ENCODE peak calls at places on chromosomes 16 and 17, in seven cellular contexts. O is choroid plexus epithelial cell, A is astrocyte of the spinal cord, B is kidney, U is left lung, K is prostate gland, I is OCI-LY7. H is an unnamed sample.

GRCh38 chr16:69490707-69491324 is 66.4 kb downstream of the CYB5B start:
- DNase-seq in O (no peak), A (no peak), B (no peak), U (no peak), K (no peak), I (no peak), H (no peak)

GRCh38 chr17:77923776-77924513 is 34.6 kb upstream of the TNRC6C start:
- DNase-seq in O (no peak), A (no peak), B (no peak), U (no peak), K (no peak), I (peak; percentile 11), H (no peak)

GRCh38 chr17:80878876-80879722 is 112.5 kb upstream of the CHMP6 start:
- DNase-seq in O (no peak), A (no peak), B (peak; percentile 46), U (peak; percentile 48), K (no peak), I (no peak), H (no peak)

GRCh38 chr17:61799812-61800484 is 63.4 kb downstream of the BRIP1 start:
- DNase-seq in O (no peak), A (no peak), B (no peak), U (no peak), K (no peak), I (no peak), H (no peak)

GRCh38 chr17:50297407-50297865 is 23.2 kb downstream of the TMEM92 start:
- DNase-seq in O (peak; percentile 79), A (peak; percentile 63), B (peak; percentile 92), U (peak; percentile 94), K (peak; percentile 81), I (peak; percentile 74), H (peak; percentile 26)

GRCh38 chr16:626787-627457 is 3.9 kb upstream of the WFIKKN1 start:
- DNase-seq in O (peak; percentile 96), A (peak; percentile 95), B (no peak), U (peak; percentile 78), K (no peak), I (no peak), H (no peak)

GRCh38 chr16:69840975-69841374 is 78.8 kb downstream of the WWP2 start:
- DNase-seq in O (peak; percentile 47), A (no peak), B (no peak), U (no peak), K (no peak), I (no peak), H (no peak)

GRCh38 chr16:67910162-67910561 is 17.1 kb downstream of the PSKH1 start:
- DNase-seq in O (peak; percentile 86), A (peak; percentile 73), B (no peak), U (no peak), K (no peak), I (peak; percentile 50), H (no peak)

GRCh38 chr17:16328997-16329396 is 24.3 kb downstream of the CENPV start:
- DNase-seq in O (no peak), A (peak; percentile 33), B (no peak), U (no peak), K (no peak), I (no peak), H (no peak)

GRCh38 chr16:85573696-85574641 is 39.2 kb upstream of the GSE1 start:
- DNase-seq in O (peak; percentile 54), A (peak; percentile 76), B (peak; percentile 93), U (no peak), K (no peak), I (no peak), H (no peak)
- H3K4me3 ChIP-seq in O (no peak overlapping the region), A (no peak overlapping the region), B (peak overlapping the region; percentile 15), U (no peak overlapping the region), K (no peak overlapping the region), I (no peak overlapping the region), H (no peak overlapping the region)

DNA sequence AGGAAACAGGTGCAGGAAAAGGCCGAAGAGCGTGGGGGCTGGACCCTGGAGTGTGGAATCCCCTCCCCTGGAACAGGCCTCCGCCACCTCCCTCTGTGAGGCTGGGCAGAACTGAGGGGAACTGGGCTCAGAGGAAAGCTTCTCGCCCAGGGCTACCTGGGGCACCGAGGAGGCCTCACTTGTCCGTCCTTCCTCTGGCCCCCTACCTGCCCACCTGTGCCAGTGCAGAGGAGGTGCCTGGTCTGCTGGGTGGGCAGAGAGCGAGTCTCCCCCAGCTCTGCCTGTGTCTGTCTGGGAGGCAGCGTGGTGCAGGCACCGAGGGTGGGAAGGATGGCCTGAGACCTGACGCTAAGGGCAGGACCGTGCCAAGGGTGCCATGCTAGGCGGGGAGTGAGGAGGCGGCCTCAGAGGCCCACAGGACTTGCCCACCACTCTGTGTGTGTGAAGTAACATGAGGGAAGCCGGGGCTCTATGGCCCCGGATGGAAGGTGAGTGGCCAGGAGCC is 42.2 kb downstream of the ZFPM1 start:
- DNase-seq in O (no peak), A (no peak), B (no peak), U (no peak), K (no peak), I (no peak), H (no peak)
- TF ChIP-seq CTCF in O (no peak), A (no peak), B (no peak), U (no peak), K (no peak), I (no peak), H (no peak)

GRCh38 chr17:68399638-68400403 is 57.5 kb downstream of the WIPI1 start:
- DNase-seq in O (peak; percentile 90), A (peak; percentile 65), B (no peak), U (no peak), K (no peak), I (peak; percentile 71), H (no peak)
- H3K4me3 ChIP-seq in O (peak overlapping the region; percentile 19), A (no peak overlapping the region), B (no peak overlapping the region), U (no peak overlapping the region), K (no peak overlapping the region), I (no peak overlapping the region), H (no peak overlapping the region)

DNA sequence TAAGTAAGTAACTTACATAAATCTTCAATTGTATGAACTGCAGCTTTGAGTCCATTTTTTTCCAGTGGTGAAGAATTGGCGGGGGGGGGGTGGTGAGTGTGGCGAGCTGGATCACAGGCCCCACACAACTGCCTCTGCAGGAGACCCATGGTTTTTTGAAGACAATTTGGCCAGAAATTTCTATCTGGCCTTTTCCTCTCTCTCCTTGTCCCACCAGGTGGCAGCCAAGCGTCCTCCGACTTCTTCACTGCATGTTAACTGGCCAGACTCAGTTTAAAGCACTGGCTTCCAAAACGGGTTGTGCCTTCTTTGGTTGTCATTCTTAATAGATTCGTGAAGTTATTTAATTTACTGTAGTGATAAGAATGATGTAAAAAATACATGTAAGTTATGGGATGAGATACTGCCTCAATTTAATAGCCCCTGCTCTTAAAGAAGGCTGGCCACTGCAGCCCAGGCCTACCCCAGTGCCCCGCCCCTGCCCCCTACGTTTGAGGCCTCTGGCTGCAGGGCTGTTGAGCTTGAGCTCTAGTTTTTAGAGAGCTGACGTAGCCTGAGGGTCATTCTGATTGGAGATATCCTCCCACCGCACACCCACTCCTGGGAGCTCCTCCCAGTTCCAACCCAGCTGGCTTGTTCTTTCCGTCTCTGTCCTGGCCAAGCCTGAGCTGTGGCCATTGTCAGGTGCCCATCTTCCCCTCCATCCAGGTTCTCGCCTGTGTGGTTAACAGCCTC is 36.4 kb downstream of the AKAP1 start:
- DNase-seq in O (peak; percentile 73), A (peak; percentile 52), B (no peak), U (no peak), K (no peak), I (peak; percentile 54), H (peak; percentile 41)
- TF ChIP-seq CTCF in O (peak; percentile 86), A (peak; percentile 78), B (peak; percentile 26), U (no peak), K (peak; percentile 52), I (peak; percentile 74), H (peak; percentile 72)

GRCh38 chr17:76419576-76420245 is 33.2 kb downstream of the UBE2O start:
- DNase-seq in O (no peak), A (no peak), B (no peak), U (no peak), K (no peak), I (peak; percentile 57), H (no peak)

GRCh38 chr17:76420356-76421053 is 32.4 kb downstream of the UBE2O start:
- DNase-seq in O (no peak), A (no peak), B (no peak), U (no peak), K (no peak), I (peak; percentile 35), H (no peak)

GRCh38 chr17:76422406-76422805 is 30.5 kb downstream of the UBE2O start:
- DNase-seq in O (no peak), A (no peak), B (no peak), U (no peak), K (no peak), I (no peak), H (no peak)

GRCh38 chr17:76421054-76421427 is 31.9 kb downstream of the UBE2O start:
- DNase-seq in O (peak; percentile 28), A (no peak), B (no peak), U (no peak), K (no peak), I (no peak), H (no peak)

GRCh38 chr17:76422860-76423259 is 30.1 kb downstream of the UBE2O start:
- DNase-seq in O (no peak), A (no peak), B (no peak), U (no peak), K (no peak), I (no peak), H (no peak)
- H3K4me3 ChIP-seq in O (no peak overlapping the region), A (no peak overlapping the region), B (no peak overlapping the region), U (no peak overlapping the region), K (no peak overlapping the region), I (peak overlapping the region; percentile 47), H (no peak overlapping the region)

GRCh38 chr17:18105595-18105994 is 3.0 kb upstream of the MYO15A start:
- DNase-seq in O (no peak), A (no peak), B (no peak), U (no peak), K (no peak), I (no peak), H (no peak)
- TF ChIP-seq CTCF in O (no peak), A (no peak), B (no peak), U (no peak), K (no peak), I (no peak), H (no peak)

DNA sequence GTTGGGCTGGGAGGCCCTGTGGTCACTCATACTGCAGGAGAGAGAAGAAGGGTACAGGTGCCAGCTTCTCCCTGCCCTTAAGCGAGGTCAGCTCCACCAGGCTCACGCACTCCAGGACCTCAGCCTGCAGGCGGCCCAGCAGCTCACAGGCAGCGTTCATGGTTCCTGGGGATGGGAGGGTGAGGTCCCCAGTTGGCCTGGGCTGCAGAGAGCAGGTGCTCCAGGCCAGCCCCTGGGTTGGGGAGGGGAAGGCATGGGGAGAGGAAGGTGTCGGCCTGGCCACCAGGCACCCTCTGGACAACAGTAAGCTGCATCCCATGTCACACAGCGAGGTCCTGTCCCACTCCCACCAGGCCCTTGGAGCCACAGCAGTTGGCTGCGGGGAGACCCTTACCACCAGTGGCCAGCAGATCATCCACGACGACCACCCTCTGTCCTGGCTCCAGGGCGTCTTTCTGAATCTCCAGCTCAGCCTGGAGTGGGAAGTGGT is 2.0 kb downstream of the APRT start:
- DNase-seq in O (no peak), A (no peak), B (no peak), U (no peak), K (no peak), I (no peak), H (no peak)
- H3K4me3 ChIP-seq in O (no peak overlapping the region), A (no peak overlapping the region), B (no peak overlapping the region), U (no peak overlapping the region), K (no peak overlapping the region), I (peak overlapping the region; percentile 75), H (peak overlapping the region; percentile 80)

GRCh38 chr17:73050797-73051196 is 41.7 kb downstream of the SLC39A11 start:
- DNase-seq in O (no peak), A (no peak), B (no peak), U (no peak), K (no peak), I (no peak), H (no peak)
- TF ChIP-seq CTCF in O (no peak), A (no peak), B (no peak), U (no peak), K (no peak), I (no peak), H (no peak)

H was measured in LNCaP clone FGC.